ENCODE peak calls at places on chromosomes 16 and 17, in six cellular contexts. B is AG04450; Z is DMS153; L is CD4-positive, alpha-beta T cell; F is DND-41; V is AG20443. H is an unnamed sample.

GRCh38 chr16:77273-77806 is 685 bp upstream of the MPG start:
- DNase-seq in Z (no peak), B (no peak), F (peak; percentile 45), L (peak; percentile 40), V (peak; percentile 71), H (peak; percentile 53)

GRCh38 chr16:47581114-47581513 is 120.0 kb downstream of the PHKB start:
- DNase-seq in L (no peak), B (no peak), V (no peak), F (no peak), Z (no peak), H (no peak)

GRCh38 chr17:9219631-9220415 is 198.5 kb downstream of the NTN1 start:
- DNase-seq in L (no peak), B (no peak), F (no peak), V (no peak), Z (no peak), H (no peak)

GRCh38 chr17:42675984-42676423 is 790 bp downstream of the PLEKHH3 start:
- DNase-seq in B (no peak), Z (no peak), V (peak; percentile 60), L (no peak), F (peak; percentile 28), H (no peak)

GRCh38 chr17:28714281-28714680 is 2.6 kb upstream of the PROCA1 start:
- DNase-seq in V (no peak), B (no peak), Z (no peak), F (no peak), L (no peak), H (no peak)

GRCh38 chr17:81020767-81021497 is 14.0 kb upstream of the BAIAP2 start:
- DNase-seq in V (peak; percentile 84), L (no peak), B (no peak), F (no peak), Z (no peak), H (no peak)

GRCh38 chr17:48181653-48182052 is 74.1 kb downstream of the SNX11 start:
- DNase-seq in B (no peak), V (no peak), F (no peak), Z (peak; percentile 31), L (no peak), H (no peak)

GRCh38 chr17:2138318-2138717 is 83.4 kb downstream of the HIC1 start:
- DNase-seq in L (no peak), B (no peak), Z (no peak), V (peak; percentile 40), F (peak; percentile 13), H (peak; percentile 35)

GRCh38 chr17:19021622-19022083 is 17.1 kb upstream of the FAM83G start:
- DNase-seq in L (peak; percentile 51), V (no peak), Z (no peak), B (no peak), F (peak; percentile 49), H (peak; percentile 51)

GRCh38 chr16:85321856-85322271 is 209.6 kb upstream of the CIBAR2 start:
- DNase-seq in V (peak; percentile 94), F (no peak), Z (no peak), B (peak; percentile 78), L (no peak), H (no peak)

GRCh38 chr17:63519972-63520882 is 2.9 kb upstream of the KCNH6 start:
- DNase-seq in L (no peak), B (no peak), V (no peak), Z (peak; percentile 97), F (no peak), H (no peak)

GRCh38 chr17:8572767-8573166 is 57.8 kb downstream of the MYH10 start:
- DNase-seq in L (no peak), Z (no peak), B (no peak), V (peak; percentile 26), F (no peak), H (no peak)

GRCh38 chr17:77247048-77247541 is 106.3 kb downstream of the SEC14L1 start:
- DNase-seq in L (peak; percentile 90), V (peak; percentile 93), F (peak; percentile 84), Z (peak; percentile 43), B (peak; percentile 41), H (peak; percentile 88)

GRCh38 chr17:16935241-16935663 is 36.7 kb downstream of the TNFRSF13B start:
- DNase-seq in F (no peak), V (no peak), Z (no peak), B (no peak), L (peak; percentile 26), H (peak; percentile 5)

GRCh38 chr16:3022208-3022696 is 1.5 kb downstream of the HCFC1R1 start:
- DNase-seq in V (peak; percentile 90), Z (no peak), L (peak; percentile 83), F (peak; percentile 46), B (peak; percentile 92), H (peak; percentile 96)

GRCh38 chr16:85720319-85720637 is 30.6 kb downstream of the C16orf74 start:
- DNase-seq in F (no peak), V (no peak), B (no peak), L (no peak), Z (no peak), H (no peak)

GRCh38 chr17:53649201-53649600 is 173.5 kb upstream of the KIF2B start:
- DNase-seq in B (no peak), V (no peak), L (no peak), Z (no peak), F (no peak), H (no peak)

GRCh38 chr16:2824626-2825025 is 5.5 kb upstream of the ZG16B start:
- DNase-seq in B (no peak), Z (no peak), L (no peak), F (no peak), V (no peak), H (no peak)

GRCh38 chr16:49012961-49013726 is 268.5 kb downstream of the CBLN1 start:
- DNase-seq in L (no peak), V (no peak), Z (no peak), B (no peak), F (no peak), H (no peak)

GRCh38 chr16:69324013-69324531 is 6.3 kb downstream of the PDF start:
- DNase-seq in B (no peak), F (no peak), V (peak; percentile 19), L (no peak), Z (no peak), H (no peak)

GRCh38 chr16:6081320-6081976 is 983.9 kb upstream of the EEF2KMT start:
- DNase-seq in L (no peak), B (no peak), V (no peak), F (peak; percentile 48), Z (no peak), H (peak; percentile 26)

GRCh38 chr16:3961449-3961849 is 80.9 kb upstream of the CREBBP start:
- DNase-seq in Z (no peak), B (no peak), F (no peak), V (peak; percentile 72), L (no peak), H (no peak)

GRCh38 chr17:8162997-8163977 is 539 bp upstream of the VAMP2 start:
- DNase-seq in Z (no peak), V (no peak), F (peak; percentile 57), L (no peak), B (no peak), H (peak; percentile 46)

GRCh38 chr17:45688353-45688752 is 95.8 kb upstream of the CRHR1 start:
- DNase-seq in V (no peak), L (no peak), B (no peak), Z (no peak), F (no peak), H (no peak)

GRCh38 chr17:50575581-50576210 is 15.2 kb downstream of the CACNA1G start:
- DNase-seq in V (no peak), Z (no peak), F (no peak), L (no peak), B (no peak), H (no peak)

GRCh38 chr17:81388612-81389367 is 6.5 kb upstream of the BAHCC1 start:
- DNase-seq in F (no peak), V (no peak), B (no peak), L (no peak), Z (peak; percentile 66), H (no peak)

GRCh38 chr16:29806641-29807425 is 504 bp downstream of the MAZ start:
- DNase-seq in F (peak; percentile 85), B (no peak), V (no peak), L (peak; percentile 60), Z (peak; percentile 34), H (peak; percentile 76)

GRCh38 chr17:9845306-9845705 is 19.6 kb downstream of the GLP2R start:
- DNase-seq in Z (no peak), V (no peak), B (no peak), L (no peak), F (no peak), H (no peak)

GRCh38 chr16:88830783-88831182 is 19.1 kb upstream of the APRT start:
- DNase-seq in F (no peak), Z (no peak), L (no peak), V (no peak), B (no peak), H (no peak)

GRCh38 chr16:64983983-64984382 is 137.9 kb downstream of the CDH11 start:
- DNase-seq in F (peak; percentile 5), B (peak; percentile 61), Z (peak; percentile 15), L (no peak), V (peak; percentile 73), H (no peak)